ENCODE peak calls at places on chromosome X, in ten cellular contexts. V is K562, K is A549, A is body of pancreas, F is upper lobe of left lung, Y is HCT116, Q is HepG2, G is right lobe of liver, U is IMR-90, N is gastrocnemius medialis. D is an unnamed sample.
A peak's percentile ranks its signal among the peaks of the same experiment; 100 is the strongest.

GRCh38 chrX:46713672-46714487 is 45.0 kb downstream of the SLC9A7 start:
- ATAC-seq in V (no peak), K (no peak), A (no peak), F (no peak), Y (no peak), Q (no peak), G (no peak), U (peak; percentile 70), N (no peak), D (no peak)

GRCh38 chrX:19912-20571 is 261.1 kb upstream of the PLCXD1 start:
- ATAC-seq in V (peak; percentile 65), K (no peak), A (peak; percentile 40), F (no peak), Y (peak; percentile 53), Q (peak; percentile 78), G (no peak), U (no peak), N (no peak), D (peak; percentile 56)

GRCh38 chrX:130848763-130849162 is 54.2 kb downstream of the ENOX2 start:
- ATAC-seq in V (no peak), K (no peak), A (no peak), F (no peak), Y (no peak), Q (no peak), G (no peak), U (no peak), N (no peak), D (no peak)

GRCh38 chrX:112704226-112704625 is 24.5 kb upstream of the LHFPL1 start:
- ATAC-seq in V (no peak), K (no peak), A (no peak), F (no peak), Y (no peak), Q (no peak), G (no peak), U (no peak), N (no peak), D (no peak)

GRCh38 chrX:10047133-10047532 is 80.0 kb downstream of the CLDN34 start:
- ATAC-seq in V (peak; percentile 67), K (peak; percentile 50), A (no peak), F (no peak), Y (no peak), Q (no peak), G (no peak), U (no peak), N (no peak), D (no peak)

GRCh38 chrX:65723706-65724105 is 56.3 kb downstream of the MSN start:
- ATAC-seq in V (no peak), K (no peak), A (no peak), F (no peak), Y (no peak), Q (no peak), G (peak; percentile 25), U (peak; percentile 31), N (no peak), D (no peak)

GRCh38 chrX:97158270-97158669 is 274.6 kb downstream of the RPA4 start:
- ATAC-seq in V (no peak), K (peak; percentile 68), A (no peak), F (no peak), Y (no peak), Q (no peak), G (no peak), U (no peak), N (no peak), D (no peak)

GRCh38 chrX:24465524-24465850 is 401 bp downstream of the PDK3 start:
- ATAC-seq in V (no peak), K (no peak), A (no peak), F (no peak), Y (no peak), Q (peak; percentile 8), G (no peak), U (no peak), N (no peak), D (no peak)

GRCh38 chrX:120660638-120661037 is 30.8 kb upstream of the C1GALT1C1 start:
- ATAC-seq in V (no peak), K (no peak), A (no peak), F (no peak), Y (no peak), Q (no peak), G (no peak), U (no peak), N (no peak), D (no peak)

GRCh38 chrX:57821703-57822375 is 88.4 kb downstream of the ZXDA start:
- ATAC-seq in V (peak; percentile 80), K (peak; percentile 94), A (peak; percentile 79), F (no peak), Y (peak; percentile 81), Q (peak; percentile 89), G (peak; percentile 94), U (peak; percentile 69), N (peak; percentile 96), D (peak; percentile 68)

GRCh38 chrX:53230116-53230515 is 5.1 kb upstream of the KDM5C start:
- ATAC-seq in V (no peak), K (no peak), A (no peak), F (no peak), Y (no peak), Q (no peak), G (no peak), U (no peak), N (no peak), D (no peak)

GRCh38 chrX:53223068-53223693 is 1.8 kb downstream of the KDM5C start:
- ATAC-seq in V (peak; percentile 52), K (peak; percentile 17), A (no peak), F (peak; percentile 37), Y (no peak), Q (peak; percentile 22), G (no peak), U (no peak), N (peak; percentile 63), D (no peak)

GRCh38 chrX:53227224-53227765 is 2.3 kb upstream of the KDM5C start:
- ATAC-seq in V (no peak), K (no peak), A (no peak), F (no peak), Y (no peak), Q (no peak), G (no peak), U (no peak), N (no peak), D (no peak)

GRCh38 chrX:53223955-53224859 is 800 bp downstream of the KDM5C start:
- ATAC-seq in V (peak; percentile 38), K (peak; percentile 35), A (no peak), F (no peak), Y (peak; percentile 61), Q (peak; percentile 19), G (no peak), U (peak; percentile 19), N (peak; percentile 5), D (no peak)

DNA sequence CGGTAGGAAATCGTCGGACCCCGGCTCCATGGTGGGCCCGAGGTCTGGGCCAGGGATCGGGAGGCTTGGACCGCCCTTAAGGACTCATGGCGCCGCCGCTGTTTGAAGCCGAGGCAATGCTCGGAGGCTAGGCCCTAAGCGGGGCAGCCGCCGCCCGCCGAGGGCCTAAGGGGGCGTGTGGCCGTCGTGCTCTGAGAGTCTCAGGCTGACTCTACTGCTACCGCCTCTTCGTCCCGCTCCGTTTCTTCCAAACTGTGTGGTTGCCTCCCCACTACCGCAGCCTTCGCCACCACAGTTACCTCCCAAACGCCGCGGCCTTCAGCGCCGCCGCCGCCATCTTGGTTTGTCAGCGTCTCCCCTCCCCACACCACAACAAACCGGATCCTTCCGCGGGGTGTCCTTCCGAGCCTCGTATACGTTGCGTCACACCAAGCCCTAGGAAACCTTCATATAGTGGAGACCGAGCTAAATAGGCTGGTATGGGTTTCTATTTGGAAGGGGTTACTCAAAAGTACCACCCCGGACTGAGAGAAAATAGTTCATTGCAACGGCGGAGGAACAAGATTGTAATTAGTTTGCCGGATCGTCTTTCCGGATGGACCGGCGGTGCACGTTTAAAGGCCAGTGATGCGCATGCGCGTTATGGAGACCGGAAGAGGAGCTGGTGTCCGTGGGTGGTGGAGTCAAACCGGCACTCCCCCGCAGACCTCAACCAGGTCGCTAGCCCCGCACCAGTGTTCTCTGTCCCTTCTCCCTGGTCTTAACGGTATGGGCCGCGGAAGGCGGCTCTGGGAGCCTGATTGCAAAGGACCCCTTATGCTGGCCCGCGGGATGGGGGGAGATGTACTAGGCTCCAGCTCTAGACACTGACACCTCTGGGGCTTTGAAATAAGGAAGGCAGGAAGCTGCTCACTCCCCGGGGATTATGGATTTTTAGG is at the start of gene KDM5C:
- ATAC-seq in V (peak; percentile 84), K (peak; percentile 85), A (peak; percentile 95), F (peak; percentile 88), Y (peak; percentile 77), Q (peak; percentile 86), G (peak; percentile 89), U (peak; percentile 82), N (peak; percentile 78), D (peak; percentile 91)
- TF ChIP-seq POLR2A in V (peak; percentile 90), K (peak; percentile 87), A (peak; percentile 76), F (no peak), Y (peak; percentile 24), Q (peak; percentile 73), G (peak; percentile 59), U (peak; percentile 93), N (peak; percentile 77), D (peak; percentile 27)

GRCh38 chrX:12975670-12975965 is 708 bp downstream of the TMSB4X start:
- ATAC-seq in V (no peak), K (no peak), A (no peak), F (no peak), Y (no peak), Q (no peak), G (no peak), U (no peak), N (no peak), D (no peak)
- H3K27ac ChIP-seq in V (peak overlapping the region; percentile 95), K (peak overlapping the region; percentile 97), A (peak overlapping the region; percentile 94), F (peak overlapping the region; percentile 96), Y (peak overlapping the region; percentile 71), Q (no peak overlapping the region), G (peak overlapping the region; percentile 80), U (peak overlapping the region; percentile 96), N (peak overlapping the region; percentile 84), D (peak overlapping the region; percentile 100)

DNA sequence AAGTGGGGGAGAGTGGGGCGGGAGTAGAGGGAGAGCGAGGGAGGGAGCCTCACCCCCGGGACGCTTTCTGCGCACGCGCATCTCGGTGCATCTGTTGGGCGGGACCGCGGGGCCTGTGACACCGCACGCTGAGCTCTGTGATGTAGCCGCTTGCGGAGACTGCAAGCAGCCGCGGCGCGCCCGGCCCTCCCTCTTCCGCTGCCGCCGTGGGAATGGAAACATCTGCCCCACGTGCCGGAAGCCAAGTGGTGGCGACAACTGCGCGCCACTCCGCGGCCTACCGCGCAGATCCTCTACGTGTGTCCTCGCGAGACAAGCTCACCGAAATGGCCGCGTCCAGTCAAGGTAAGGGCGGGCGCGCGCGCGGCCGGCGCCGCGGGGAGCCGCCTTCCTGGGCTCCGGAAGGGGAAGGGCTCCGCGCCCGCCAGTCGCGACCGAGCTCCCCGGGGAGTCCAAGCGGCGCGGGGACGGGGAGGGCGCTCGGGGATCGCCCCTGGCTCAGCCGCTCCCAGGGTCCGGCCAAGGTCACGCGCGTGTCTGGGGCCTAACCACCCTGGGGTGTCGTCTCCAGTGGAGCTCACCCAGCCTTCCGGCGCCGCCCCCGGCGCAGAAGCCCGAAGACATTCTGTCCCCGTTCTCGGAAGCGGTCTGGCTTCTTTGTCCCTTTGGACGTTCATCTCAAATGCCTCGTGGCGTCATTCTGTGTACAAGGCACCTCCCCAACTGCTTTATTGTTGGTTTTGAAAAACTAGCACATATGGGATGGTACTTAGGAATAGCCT is at the start of gene FUNDC2:
- ATAC-seq in V (peak; percentile 87), K (peak; percentile 93), A (peak; percentile 91), F (peak; percentile 96), Y (peak; percentile 88), Q (peak; percentile 93), G (peak; percentile 91), U (peak; percentile 89), N (peak; percentile 83), D (peak; percentile 92)
- H3K4me1 ChIP-seq in V (peaks cover 14% of the 10 kb centered on the region), K (peaks cover 27% of the 10 kb centered on the region), A (peaks cover 20% of the 10 kb centered on the region), F (peaks cover 4% of the 10 kb centered on the region), Y (peaks cover 19% of the 10 kb centered on the region), Q (peaks cover 33% of the 10 kb centered on the region), G (no peaks in the 10 kb centered on the region), U (no peaks in the 10 kb centered on the region), N (peaks cover 3% of the 10 kb centered on the region), D (no peaks in the 10 kb centered on the region)

GRCh38 chrX:150898343-150899190 is at the start of gene CD99L2:
- ATAC-seq in V (peak; percentile 97), K (peak; percentile 94), A (peak; percentile 97), F (peak; percentile 96), Y (peak; percentile 94), Q (peak; percentile 92), G (peak; percentile 98), U (peak; percentile 96), N (peak; percentile 82), D (peak; percentile 97)
- TF ChIP-seq POLR2A in V (peak; percentile 78), K (peak; percentile 64), A (peak; percentile 60), F (no peak), Y (peak; percentile 39), Q (peak; percentile 48), G (peak; percentile 26), U (peak; percentile 66), N (peak; percentile 68), D (peak; percentile 19)